ENCODE peak calls at places on chromosomes 3 and 15, in five cellular contexts. One of them, this sample, is unnamed.

GRCh38 chr15:91214675-91215590 is 114.9 kb downstream of the SV2B start:
- DNase-seq in pancreas: no peak
- DNase-seq in ovary: no peak
- DNase-seq in AG04450: no peak
- DNase-seq in A549: no peak
- DNase-seq in this sample: no peak

GRCh38 chr3:27312044-27312668 is 57.0 kb downstream of the NEK10 start:
- DNase-seq in pancreas: peak; percentile 15
- DNase-seq in ovary: no peak
- DNase-seq in AG04450: peak; percentile 42
- DNase-seq in A549: peak; percentile 59
- DNase-seq in this sample: no peak

GRCh38 chr15:89090791-89091666 is 2.8 kb downstream of the ABHD2 start:
- DNase-seq in pancreas: peak; percentile 57
- DNase-seq in ovary: peak; percentile 55
- DNase-seq in AG04450: no peak
- DNase-seq in A549: no peak
- DNase-seq in this sample: peak; percentile 51

GRCh38 chr15:45387379-45388007 is 9.1 kb upstream of the GATM start:
- DNase-seq in pancreas: no peak
- DNase-seq in ovary: no peak
- DNase-seq in AG04450: no peak
- DNase-seq in A549: no peak
- DNase-seq in this sample: no peak

GRCh38 chr3:459376-459710 is 262.8 kb downstream of the CHL1 start:
- DNase-seq in pancreas: no peak
- DNase-seq in ovary: no peak
- DNase-seq in AG04450: no peak
- DNase-seq in A549: no peak
- DNase-seq in this sample: no peak

GRCh38 chr15:58498821-58499580 is 67.2 kb downstream of the LIPC start:
- DNase-seq in pancreas: no peak
- DNase-seq in ovary: no peak
- DNase-seq in AG04450: peak; percentile 91
- DNase-seq in A549: no peak
- DNase-seq in this sample: no peak

GRCh38 chr3:139561959-139562676 is 22.6 kb upstream of the RBP1 start:
- DNase-seq in pancreas: peak; percentile 71
- DNase-seq in ovary: no peak
- DNase-seq in AG04450: peak; percentile 8
- DNase-seq in A549: peak; percentile 25
- DNase-seq in this sample: no peak

GRCh38 chr3:134126153-134126552 is 96.4 kb upstream of the SLCO2A1 start:
- DNase-seq in pancreas: no peak
- DNase-seq in ovary: no peak
- DNase-seq in AG04450: no peak
- DNase-seq in A549: no peak
- DNase-seq in this sample: no peak

GRCh38 chr15:41886741-41887140 is 7.1 kb downstream of the SPTBN5 start:
- DNase-seq in pancreas: no peak
- DNase-seq in ovary: no peak
- DNase-seq in AG04450: no peak
- DNase-seq in A549: no peak
- DNase-seq in this sample: no peak

GRCh38 chr15:60913901-60914300 is 315.2 kb downstream of the RORA start:
- DNase-seq in pancreas: no peak
- DNase-seq in ovary: no peak
- DNase-seq in AG04450: no peak
- DNase-seq in A549: no peak
- DNase-seq in this sample: no peak

GRCh38 chr3:173217127-173217526 is 76.1 kb upstream of the SPATA16 start:
- DNase-seq in pancreas: no peak
- DNase-seq in ovary: no peak
- DNase-seq in AG04450: no peak
- DNase-seq in A549: no peak
- DNase-seq in this sample: no peak

GRCh38 chr15:85854345-85855097 is 59.8 kb upstream of the KLHL25 start:
- DNase-seq in pancreas: peak; percentile 52
- DNase-seq in ovary: no peak
- DNase-seq in AG04450: no peak
- DNase-seq in A549: peak; percentile 88
- DNase-seq in this sample: no peak

GRCh38 chr15:90979582-90979981 is 14.8 kb downstream of the PRC1 start:
- DNase-seq in pancreas: no peak
- DNase-seq in ovary: no peak
- DNase-seq in AG04450: no peak
- DNase-seq in A549: no peak
- DNase-seq in this sample: no peak

GRCh38 chr3:197793246-197793645 is 2.2 kb downstream of the LRCH3 start:
- DNase-seq in pancreas: no peak
- DNase-seq in ovary: no peak
- DNase-seq in AG04450: no peak
- DNase-seq in A549: no peak
- DNase-seq in this sample: no peak

GRCh38 chr15:61379005-61379404 is 149.9 kb upstream of the RORA start:
- DNase-seq in pancreas: no peak
- DNase-seq in ovary: no peak
- DNase-seq in AG04450: no peak
- DNase-seq in A549: no peak
- DNase-seq in this sample: no peak

GRCh38 chr15:83206971-83207621 is 527 bp downstream of the HDGFL3 start:
- DNase-seq in pancreas: peak; percentile 27
- DNase-seq in ovary: peak; percentile 42
- DNase-seq in AG04450: no peak
- DNase-seq in A549: peak; percentile 58
- DNase-seq in this sample: no peak

GRCh38 chr3:114451051-114451451 is 157.2 kb downstream of the TIGIT start:
- DNase-seq in pancreas: no peak
- DNase-seq in ovary: peak; percentile 12
- DNase-seq in AG04450: no peak
- DNase-seq in A549: no peak
- DNase-seq in this sample: no peak

GRCh38 chr3:197748597-197749314 is 927 bp upstream of the FYTTD1 start:
- DNase-seq in pancreas: no peak
- DNase-seq in ovary: no peak
- DNase-seq in AG04450: no peak
- DNase-seq in A549: no peak
- DNase-seq in this sample: no peak

GRCh38 chr15:81516012-81516411 is 142.0 kb upstream of the TMC3 start:
- DNase-seq in pancreas: no peak
- DNase-seq in ovary: no peak
- DNase-seq in AG04450: no peak
- DNase-seq in A549: no peak
- DNase-seq in this sample: no peak

GRCh38 chr15:40307421-40308165 is at the start of gene PLCB2:
- DNase-seq in pancreas: no peak
- DNase-seq in ovary: no peak
- DNase-seq in AG04450: no peak
- DNase-seq in A549: peak; percentile 23
- DNase-seq in this sample: no peak
- H3K27ac ChIP-seq in pancreas: peak within 1 kb of the TSS; percentile 34
- H3K27ac ChIP-seq in ovary: no peak within 1 kb of the TSS
- H3K27ac ChIP-seq in AG04450: no peak within 1 kb of the TSS
- H3K27ac ChIP-seq in A549: no peak within 1 kb of the TSS
- H3K27ac ChIP-seq in this sample: peak within 1 kb of the TSS; percentile 61

DNA sequence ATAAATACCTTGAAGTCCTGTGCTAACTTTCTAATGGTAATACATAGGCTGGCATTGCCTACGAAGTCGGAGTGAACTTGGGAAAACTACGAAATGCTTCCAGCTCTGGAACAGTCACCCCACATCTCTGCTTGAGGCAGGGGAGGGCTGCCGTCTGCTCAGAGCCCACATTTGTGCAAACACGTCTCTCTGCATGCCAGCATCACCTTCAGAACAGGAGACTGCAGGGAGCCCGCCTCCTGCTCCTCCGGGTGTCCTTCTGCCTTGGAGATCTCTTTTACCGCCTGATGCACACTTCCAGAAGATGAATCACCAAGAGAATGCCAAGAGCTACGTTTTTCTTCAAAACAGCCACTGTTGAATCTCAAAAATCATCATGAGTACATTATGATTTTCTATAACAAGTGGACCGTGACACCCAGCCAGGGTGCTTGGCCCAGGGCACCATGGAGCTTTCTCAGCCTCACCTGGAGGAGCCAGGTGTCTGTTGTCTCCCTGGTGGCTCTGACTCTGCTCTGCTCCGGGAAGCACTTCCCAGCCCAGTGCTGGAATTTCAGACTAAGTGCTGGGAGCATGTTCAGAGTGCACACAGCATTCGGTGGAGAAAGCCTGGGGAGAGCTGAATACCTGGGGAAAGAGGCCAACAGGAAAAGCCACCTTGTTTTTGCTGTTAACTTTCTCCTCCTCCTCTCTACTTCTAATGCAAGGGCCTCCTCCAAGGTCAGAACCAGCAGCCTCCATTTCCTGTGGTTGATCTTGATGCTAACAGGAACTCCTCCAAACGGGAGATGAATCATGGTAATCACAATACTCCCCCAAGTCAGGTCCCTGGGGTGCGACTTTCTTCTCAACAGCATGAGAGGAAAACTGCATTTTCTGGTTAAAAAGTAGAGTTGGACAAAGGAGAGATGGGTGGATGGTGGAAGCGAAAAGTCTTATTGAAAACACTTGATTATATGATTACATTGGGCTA is 467.7 kb downstream of the GABRG3 start:
- DNase-seq in pancreas: no peak
- DNase-seq in ovary: no peak
- DNase-seq in AG04450: no peak
- DNase-seq in A549: no peak
- DNase-seq in this sample: no peak
- H3K27ac ChIP-seq in pancreas: no peak overlapping the region
- H3K27ac ChIP-seq in ovary: no peak overlapping the region
- H3K27ac ChIP-seq in AG04450: no peak overlapping the region
- H3K27ac ChIP-seq in A549: no peak overlapping the region
- H3K27ac ChIP-seq in this sample: no peak overlapping the region

GRCh38 chr3:73504255-73504654 is 120.5 kb downstream of the PDZRN3 start:
- DNase-seq in pancreas: no peak
- DNase-seq in ovary: no peak
- DNase-seq in AG04450: no peak
- DNase-seq in A549: no peak
- DNase-seq in this sample: no peak
- H3K27ac ChIP-seq in pancreas: no peak overlapping the region
- H3K27ac ChIP-seq in ovary: peak overlapping the region; percentile 26
- H3K27ac ChIP-seq in AG04450: peak overlapping the region; percentile 32
- H3K27ac ChIP-seq in A549: no peak overlapping the region
- H3K27ac ChIP-seq in this sample: no peak overlapping the region

GRCh38 chr3:5366746-5367145 is 179.2 kb downstream of the EDEM1 start:
- DNase-seq in pancreas: no peak
- DNase-seq in ovary: no peak
- DNase-seq in AG04450: no peak
- DNase-seq in A549: no peak
- DNase-seq in this sample: no peak
- H3K27ac ChIP-seq in pancreas: no peak overlapping the region
- H3K27ac ChIP-seq in ovary: no peak overlapping the region
- H3K27ac ChIP-seq in AG04450: no peak overlapping the region
- H3K27ac ChIP-seq in A549: no peak overlapping the region
- H3K27ac ChIP-seq in this sample: no peak overlapping the region

DNA sequence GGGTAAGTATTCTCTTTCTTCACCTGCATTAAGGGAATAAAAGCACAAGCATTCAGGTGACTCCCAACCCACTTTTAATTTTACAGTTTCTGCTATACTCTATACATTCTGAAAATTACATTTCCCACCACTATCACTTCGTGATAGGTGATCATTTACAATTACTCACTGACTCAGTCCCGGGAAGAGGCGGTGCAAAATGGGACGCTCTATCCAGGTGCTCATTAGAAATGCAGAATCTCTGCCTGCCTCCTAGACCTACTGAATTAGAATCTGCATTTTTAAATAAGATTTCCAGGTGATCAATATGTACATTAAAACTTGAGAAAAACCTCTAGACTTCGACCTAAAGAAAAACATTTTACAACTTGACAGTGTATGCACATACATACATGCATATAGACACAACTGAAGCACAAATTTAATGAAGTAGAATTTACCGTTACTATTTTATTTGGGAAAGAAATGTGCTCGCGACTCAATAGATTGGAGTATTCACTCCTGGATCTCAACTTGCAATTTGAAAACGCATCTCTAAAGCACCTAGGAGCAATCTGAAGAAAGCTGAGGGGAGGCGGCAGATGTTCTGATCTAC is 598 bp upstream of the TGFBR2 start:
- DNase-seq in pancreas: no peak
- DNase-seq in ovary: no peak
- DNase-seq in AG04450: no peak
- DNase-seq in A549: no peak
- DNase-seq in this sample: no peak
- H3K27ac ChIP-seq in pancreas: peak overlapping the region; percentile 97
- H3K27ac ChIP-seq in ovary: peak overlapping the region; percentile 92
- H3K27ac ChIP-seq in AG04450: peak overlapping the region; percentile 54
- H3K27ac ChIP-seq in A549: peak overlapping the region; percentile 97
- H3K27ac ChIP-seq in this sample: peak overlapping the region; percentile 99

DNA sequence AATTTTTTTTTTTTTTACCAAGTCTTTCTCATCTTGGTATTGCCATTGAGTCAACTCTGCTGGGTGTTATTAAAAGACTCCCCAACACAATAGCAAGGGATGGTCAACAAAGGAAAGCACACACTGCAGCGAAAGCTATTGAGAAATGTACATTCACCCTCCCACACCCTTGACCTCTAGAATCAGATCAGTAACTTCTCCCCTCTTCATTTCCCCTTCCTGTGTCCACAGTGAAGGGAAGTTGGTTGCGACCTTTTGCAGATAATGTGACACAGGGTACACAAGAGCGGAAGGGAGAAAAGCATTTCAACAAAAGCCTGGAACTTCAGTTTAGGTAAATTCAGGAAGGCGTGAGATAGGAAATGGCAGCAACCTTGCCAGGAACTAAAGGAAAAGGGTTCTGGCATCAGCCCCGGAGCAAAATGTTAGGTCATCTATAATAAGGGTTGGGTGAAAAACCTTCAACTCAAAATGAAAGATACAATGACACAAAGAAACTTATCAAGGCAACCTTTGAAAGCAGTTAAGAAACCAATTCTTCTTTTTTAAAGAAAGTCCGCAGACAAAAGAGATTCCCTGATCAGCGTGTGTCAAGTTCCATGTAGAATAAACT is 899.8 kb downstream of the MCTP2 start:
- DNase-seq in pancreas: no peak
- DNase-seq in ovary: no peak
- DNase-seq in AG04450: no peak
- DNase-seq in A549: no peak
- DNase-seq in this sample: no peak
- H3K27ac ChIP-seq in pancreas: no peak overlapping the region
- H3K27ac ChIP-seq in ovary: no peak overlapping the region
- H3K27ac ChIP-seq in AG04450: no peak overlapping the region
- H3K27ac ChIP-seq in A549: no peak overlapping the region
- H3K27ac ChIP-seq in this sample: no peak overlapping the region

GRCh38 chr3:121658716-121659435 is 1.8 kb downstream of the HCLS1 start:
- DNase-seq in pancreas: no peak
- DNase-seq in ovary: no peak
- DNase-seq in AG04450: no peak
- DNase-seq in A549: no peak
- DNase-seq in this sample: no peak
- H3K27ac ChIP-seq in pancreas: no peak overlapping the region
- H3K27ac ChIP-seq in ovary: no peak overlapping the region
- H3K27ac ChIP-seq in AG04450: no peak overlapping the region
- H3K27ac ChIP-seq in A549: no peak overlapping the region
- H3K27ac ChIP-seq in this sample: no peak overlapping the region

DNA sequence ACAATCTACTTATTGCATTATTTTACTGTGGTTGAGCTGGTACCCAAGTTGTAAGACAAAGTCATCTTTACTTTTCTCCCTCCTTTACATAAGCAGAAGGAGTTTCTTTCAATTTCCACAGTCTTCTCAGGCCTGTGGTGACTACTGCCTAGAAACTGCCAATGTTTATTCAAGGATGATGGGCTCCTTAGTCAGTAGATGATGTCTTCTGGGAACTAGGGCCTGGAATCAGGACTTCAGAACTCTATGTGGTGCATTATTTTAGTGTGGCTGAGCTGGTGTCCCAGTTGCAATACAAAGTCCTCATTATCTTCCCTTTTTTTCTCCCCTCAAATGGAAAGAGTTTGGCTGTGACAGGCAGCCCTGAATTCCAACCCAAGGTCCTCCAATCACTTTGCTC is 1762.5 kb downstream of the SI start:
- DNase-seq in pancreas: no peak
- DNase-seq in ovary: no peak
- DNase-seq in AG04450: no peak
- DNase-seq in A549: no peak
- DNase-seq in this sample: no peak
- H3K27ac ChIP-seq in pancreas: no peak overlapping the region
- H3K27ac ChIP-seq in ovary: no peak overlapping the region
- H3K27ac ChIP-seq in AG04450: no peak overlapping the region
- H3K27ac ChIP-seq in A549: no peak overlapping the region
- H3K27ac ChIP-seq in this sample: no peak overlapping the region

This sample was measured in breast epithelium.